ENCODE peak calls at places on chromosome 12, in five cellular contexts. One of them, this sample, is unnamed.

GRCh38 chr12:93192878-93193277 is 184.8 kb upstream of the NUDT4 start:
- DNase-seq in HepG2: no peak
- DNase-seq in HEK293T: no peak
- DNase-seq in GM12878: no peak
- DNase-seq in NT2/D1: no peak
- DNase-seq in this sample: no peak

GRCh38 chr12:66164349-66164821 is 5.4 kb downstream of the TMBIM4 start:
- DNase-seq in HepG2: no peak
- DNase-seq in HEK293T: no peak
- DNase-seq in GM12878: no peak
- DNase-seq in NT2/D1: no peak
- DNase-seq in this sample: no peak

GRCh38 chr12:9699898-9700605 is 30.5 kb downstream of the CLEC2D start:
- DNase-seq in HepG2: no peak
- DNase-seq in HEK293T: no peak
- DNase-seq in GM12878: no peak
- DNase-seq in NT2/D1: no peak
- DNase-seq in this sample: no peak

GRCh38 chr12:75291014-75291413 is 39.1 kb downstream of the CAPS2 start:
- DNase-seq in HepG2: no peak
- DNase-seq in HEK293T: no peak
- DNase-seq in GM12878: no peak
- DNase-seq in NT2/D1: no peak
- DNase-seq in this sample: no peak

GRCh38 chr12:68119724-68120211 is 39.8 kb downstream of the IFNG start:
- DNase-seq in HepG2: no peak
- DNase-seq in HEK293T: no peak
- DNase-seq in GM12878: peak
- DNase-seq in NT2/D1: no peak
- DNase-seq in this sample: no peak

GRCh38 chr12:3125674-3126073 is 48.5 kb downstream of the TSPAN9 start:
- DNase-seq in HepG2: no peak
- DNase-seq in HEK293T: no peak
- DNase-seq in GM12878: no peak
- DNase-seq in NT2/D1: no peak
- DNase-seq in this sample: no peak

GRCh38 chr12:131129839-131130238 is 176.1 kb downstream of the ADGRD1 start:
- DNase-seq in HepG2: no peak
- DNase-seq in HEK293T: no peak
- DNase-seq in GM12878: no peak
- DNase-seq in NT2/D1: no peak
- DNase-seq in this sample: no peak

GRCh38 chr12:53811606-53812005 is 59.8 kb upstream of the CISTR start:
- DNase-seq in HepG2: no peak
- DNase-seq in HEK293T: no peak
- DNase-seq in GM12878: no peak
- DNase-seq in NT2/D1: no peak
- DNase-seq in this sample: no peak

GRCh38 chr12:106428379-106428778 is 70.8 kb downstream of the POLR3B start:
- DNase-seq in HepG2: no peak
- DNase-seq in HEK293T: no peak
- DNase-seq in GM12878: no peak
- DNase-seq in NT2/D1: no peak
- DNase-seq in this sample: no peak

GRCh38 chr12:51531284-51531981 is 59.6 kb upstream of the SCN8A start:
- DNase-seq in HepG2: no peak
- DNase-seq in HEK293T: no peak
- DNase-seq in GM12878: no peak
- DNase-seq in NT2/D1: no peak
- DNase-seq in this sample: no peak

GRCh38 chr12:100720016-100720654 is 74.4 kb upstream of the ANO4 start:
- DNase-seq in HepG2: no peak
- DNase-seq in HEK293T: no peak
- DNase-seq in GM12878: no peak
- DNase-seq in NT2/D1: no peak
- DNase-seq in this sample: no peak

GRCh38 chr12:83197483-83197914 is 510.8 kb downstream of the TMTC2 start:
- DNase-seq in HepG2: no peak
- DNase-seq in HEK293T: no peak
- DNase-seq in GM12878: no peak
- DNase-seq in NT2/D1: peak
- DNase-seq in this sample: no peak

GRCh38 chr12:75452675-75453330 is 27.8 kb upstream of the GLIPR1 start:
- DNase-seq in HepG2: no peak
- DNase-seq in HEK293T: no peak
- DNase-seq in GM12878: no peak
- DNase-seq in NT2/D1: no peak
- DNase-seq in this sample: no peak

GRCh38 chr12:93530358-93530757 is 42.1 kb upstream of the SOCS2 start:
- DNase-seq in HepG2: no peak
- DNase-seq in HEK293T: no peak
- DNase-seq in GM12878: no peak
- DNase-seq in NT2/D1: no peak
- DNase-seq in this sample: no peak

GRCh38 chr12:71430756-71431155 is 8.8 kb upstream of the LGR5 start:
- DNase-seq in HepG2: no peak
- DNase-seq in HEK293T: no peak
- DNase-seq in GM12878: no peak
- DNase-seq in NT2/D1: no peak
- DNase-seq in this sample: no peak

GRCh38 chr12:44930972-44931600 is 55.0 kb upstream of the NELL2 start:
- DNase-seq in HepG2: peak
- DNase-seq in HEK293T: peak
- DNase-seq in GM12878: no peak
- DNase-seq in NT2/D1: peak
- DNase-seq in this sample: no peak
- TF ChIP-seq SUZ12 in HepG2: no peak
- TF ChIP-seq SUZ12 in HEK293T: no peak
- TF ChIP-seq SUZ12 in GM12878: no peak
- TF ChIP-seq SUZ12 in NT2/D1: no peak
- TF ChIP-seq SUZ12 in this sample: no peak

DNA sequence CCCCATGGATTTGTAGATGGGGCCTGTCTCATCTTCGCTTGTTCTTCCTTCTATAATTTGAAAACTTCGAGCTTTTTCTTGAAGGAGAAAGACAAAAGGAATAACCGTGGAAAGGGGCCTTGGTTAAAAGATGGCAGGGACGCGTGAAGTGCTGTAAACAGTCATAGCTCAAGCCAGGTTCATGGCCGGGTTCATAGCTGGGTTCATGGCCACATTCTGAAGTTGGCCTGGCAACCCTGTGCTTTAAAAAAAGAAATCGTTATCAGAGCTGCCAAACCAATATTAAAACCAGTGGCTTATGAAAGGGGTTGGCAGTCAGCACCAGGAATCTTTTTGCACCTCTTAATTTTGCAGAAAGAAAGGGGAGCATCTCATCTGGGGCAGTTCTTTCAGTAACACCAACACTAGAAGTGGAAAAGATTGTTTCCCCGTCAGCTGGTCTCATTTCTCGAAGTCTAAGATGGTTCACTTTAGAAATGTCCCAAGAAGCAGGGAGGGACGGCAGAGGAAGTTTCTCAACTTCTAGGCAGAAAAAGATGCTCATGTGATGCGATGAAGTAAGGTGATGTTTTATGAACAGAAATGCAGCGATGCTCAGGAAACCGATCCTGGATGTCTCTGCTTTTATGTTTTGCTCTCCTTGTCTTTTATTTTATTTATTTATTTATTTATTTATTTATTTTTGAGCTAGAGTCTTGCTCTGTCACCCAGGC is 193.1 kb upstream of the TBX3 start:
- DNase-seq in HepG2: no peak
- DNase-seq in HEK293T: no peak
- DNase-seq in GM12878: no peak
- DNase-seq in NT2/D1: no peak
- DNase-seq in this sample: no peak
- TF ChIP-seq SUZ12 in HepG2: no peak
- TF ChIP-seq SUZ12 in HEK293T: no peak
- TF ChIP-seq SUZ12 in GM12878: no peak
- TF ChIP-seq SUZ12 in NT2/D1: no peak
- TF ChIP-seq SUZ12 in this sample: no peak

GRCh38 chr12:56688846-56689113 is 696 bp upstream of the PTGES3 start:
- DNase-seq in HepG2: no peak
- DNase-seq in HEK293T: no peak
- DNase-seq in GM12878: no peak
- DNase-seq in NT2/D1: no peak
- DNase-seq in this sample: no peak
- TF ChIP-seq SUZ12 in HepG2: no peak
- TF ChIP-seq SUZ12 in HEK293T: no peak
- TF ChIP-seq SUZ12 in GM12878: no peak
- TF ChIP-seq SUZ12 in NT2/D1: no peak
- TF ChIP-seq SUZ12 in this sample: no peak

GRCh38 chr12:58487280-58488141 is 432.8 kb downstream of the LRIG3 start:
- DNase-seq in HepG2: no peak
- DNase-seq in HEK293T: no peak
- DNase-seq in GM12878: no peak
- DNase-seq in NT2/D1: no peak
- DNase-seq in this sample: no peak

GRCh38 chr12:58496411-58496810 is 423.9 kb downstream of the LRIG3 start:
- DNase-seq in HepG2: no peak
- DNase-seq in HEK293T: no peak
- DNase-seq in GM12878: no peak
- DNase-seq in NT2/D1: no peak
- DNase-seq in this sample: no peak

GRCh38 chr12:58489394-58489793 is 430.9 kb downstream of the LRIG3 start:
- DNase-seq in HepG2: no peak
- DNase-seq in HEK293T: no peak
- DNase-seq in GM12878: no peak
- DNase-seq in NT2/D1: no peak
- DNase-seq in this sample: no peak

DNA sequence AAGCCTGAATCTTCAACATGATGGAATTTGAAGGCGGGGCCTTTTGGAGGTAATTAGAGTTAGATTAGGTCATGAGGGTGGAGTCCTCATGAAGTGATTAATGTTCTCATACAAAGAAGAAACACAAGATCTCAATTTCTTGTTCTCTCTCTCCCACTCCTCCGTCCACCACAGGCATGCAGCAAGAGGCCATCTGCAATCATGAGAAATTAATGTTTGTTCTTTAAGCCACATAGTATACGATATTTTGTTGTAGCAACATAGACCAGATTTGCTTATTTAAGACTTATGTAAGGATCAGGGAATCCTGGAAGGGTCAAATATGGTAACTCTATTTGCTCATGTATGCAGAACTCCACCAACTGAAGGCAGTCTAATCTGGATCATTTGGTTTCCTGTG is 429.0 kb downstream of the LRIG3 start:
- DNase-seq in HepG2: no peak
- DNase-seq in HEK293T: no peak
- DNase-seq in GM12878: no peak
- DNase-seq in NT2/D1: no peak
- DNase-seq in this sample: no peak
- TF ChIP-seq SUZ12 in HepG2: no peak
- TF ChIP-seq SUZ12 in HEK293T: no peak
- TF ChIP-seq SUZ12 in GM12878: no peak
- TF ChIP-seq SUZ12 in NT2/D1: no peak
- TF ChIP-seq SUZ12 in this sample: no peak

GRCh38 chr12:120843472-120843871 is 60.7 kb downstream of the SPPL3 start:
- DNase-seq in HepG2: no peak
- DNase-seq in HEK293T: no peak
- DNase-seq in GM12878: no peak
- DNase-seq in NT2/D1: no peak
- DNase-seq in this sample: no peak
- TF ChIP-seq SUZ12 in HepG2: no peak
- TF ChIP-seq SUZ12 in HEK293T: no peak
- TF ChIP-seq SUZ12 in GM12878: no peak
- TF ChIP-seq SUZ12 in NT2/D1: no peak
- TF ChIP-seq SUZ12 in this sample: no peak

GRCh38 chr12:132726386-132726785 is 15.7 kb downstream of the PGAM5 start:
- DNase-seq in HepG2: no peak
- DNase-seq in HEK293T: no peak
- DNase-seq in GM12878: no peak
- DNase-seq in NT2/D1: no peak
- DNase-seq in this sample: no peak

GRCh38 chr12:132720606-132721005 is 10.0 kb downstream of the PGAM5 start:
- DNase-seq in HepG2: no peak
- DNase-seq in HEK293T: no peak
- DNase-seq in GM12878: no peak
- DNase-seq in NT2/D1: no peak
- DNase-seq in this sample: no peak

GRCh38 chr12:132723764-132724140 is 13.1 kb downstream of the PGAM5 start:
- DNase-seq in HepG2: no peak
- DNase-seq in HEK293T: no peak
- DNase-seq in GM12878: no peak
- DNase-seq in NT2/D1: no peak
- DNase-seq in this sample: no peak

GRCh38 chr12:132724506-132725220 is 14.0 kb downstream of the PGAM5 start:
- DNase-seq in HepG2: no peak
- DNase-seq in HEK293T: no peak
- DNase-seq in GM12878: no peak
- DNase-seq in NT2/D1: no peak
- DNase-seq in this sample: no peak

GRCh38 chr12:132723015-132723763 is 12.5 kb downstream of the PGAM5 start:
- DNase-seq in HepG2: no peak
- DNase-seq in HEK293T: no peak
- DNase-seq in GM12878: no peak
- DNase-seq in NT2/D1: no peak
- DNase-seq in this sample: no peak
- TF ChIP-seq SUZ12 in HepG2: no peak
- TF ChIP-seq SUZ12 in HEK293T: no peak
- TF ChIP-seq SUZ12 in GM12878: no peak
- TF ChIP-seq SUZ12 in NT2/D1: no peak
- TF ChIP-seq SUZ12 in this sample: no peak

GRCh38 chr12:79691299-79692248 is 810 bp upstream of the PAWR start:
- DNase-seq in HepG2: peak
- DNase-seq in HEK293T: no peak
- DNase-seq in GM12878: no peak
- DNase-seq in NT2/D1: no peak
- DNase-seq in this sample: no peak
- TF ChIP-seq SUZ12 in HepG2: no peak
- TF ChIP-seq SUZ12 in HEK293T: no peak
- TF ChIP-seq SUZ12 in GM12878: no peak
- TF ChIP-seq SUZ12 in NT2/D1: no peak
- TF ChIP-seq SUZ12 in this sample: no peak

GRCh38 chr12:1466481-1467260 is 127.7 kb downstream of the FBXL14 start:
- DNase-seq in HepG2: no peak
- DNase-seq in HEK293T: peak
- DNase-seq in GM12878: no peak
- DNase-seq in NT2/D1: no peak
- DNase-seq in this sample: no peak

GRCh38 chr12:1469063-1469462 is 125.3 kb downstream of the FBXL14 start:
- DNase-seq in HepG2: no peak
- DNase-seq in HEK293T: no peak
- DNase-seq in GM12878: no peak
- DNase-seq in NT2/D1: no peak
- DNase-seq in this sample: no peak

GRCh38 chr12:1465990-1466389 is 128.4 kb downstream of the FBXL14 start:
- DNase-seq in HepG2: no peak
- DNase-seq in HEK293T: no peak
- DNase-seq in GM12878: no peak
- DNase-seq in NT2/D1: no peak
- DNase-seq in this sample: no peak

GRCh38 chr12:1463073-1463905 is 131.1 kb downstream of the FBXL14 start:
- DNase-seq in HepG2: no peak
- DNase-seq in HEK293T: no peak
- DNase-seq in GM12878: no peak
- DNase-seq in NT2/D1: no peak
- DNase-seq in this sample: no peak

GRCh38 chr12:1464925-1465324 is 129.5 kb downstream of the FBXL14 start:
- DNase-seq in HepG2: no peak
- DNase-seq in HEK293T: no peak
- DNase-seq in GM12878: no peak
- DNase-seq in NT2/D1: no peak
- DNase-seq in this sample: no peak
- TF ChIP-seq SUZ12 in HepG2: no peak
- TF ChIP-seq SUZ12 in HEK293T: no peak
- TF ChIP-seq SUZ12 in GM12878: no peak
- TF ChIP-seq SUZ12 in NT2/D1: no peak
- TF ChIP-seq SUZ12 in this sample: no peak

This sample was measured in H1.